ENCODE peak calls at places on chromosomes 4 and X, in ten cellular contexts. I is OCI-LY7; U is AG04449; Z is tibial artery; Q is AG10803; R is CD8-positive, alpha-beta T cell; W is Peyer's patch; F is body of pancreas; Y is sigmoid colon; V is astrocyte of the spinal cord. L is an unnamed sample.

GRCh38 chr4:5563856-5564255 is 144.5 kb downstream of the EVC2 start:
- DNase-seq in R (no peak), V (no peak), F (no peak), U (no peak), W (no peak), Q (no peak), Z (no peak), Y (no peak), I (no peak), L (no peak)

GRCh38 chr4:42436950-42437349 is 39.7 kb downstream of the SHISA3 start:
- DNase-seq in Z (no peak), V (no peak), I (no peak), W (no peak), R (no peak), Y (no peak), F (no peak), Q (no peak), U (no peak), L (no peak)

GRCh38 chrX:38282044-38282443 is 45.3 kb downstream of the RPGR start:
- DNase-seq in Q (peak), Y (no peak), U (no peak), Z (no peak), I (peak), W (no peak), F (no peak), V (no peak), R (no peak), L (no peak)

GRCh38 chrX:30992381-30992904 is 79.4 kb downstream of the FTHL17 start:
- DNase-seq in Z (no peak), Y (no peak), V (peak), R (no peak), W (no peak), I (no peak), F (no peak), U (no peak), Q (no peak), L (peak)

GRCh38 chr4:26804451-26804850 is 56.2 kb upstream of the STIM2 start:
- DNase-seq in V (no peak), U (no peak), F (no peak), R (no peak), Y (no peak), W (no peak), I (no peak), Q (no peak), Z (no peak), L (no peak)

GRCh38 chr4:83662204-83662603 is 126.3 kb downstream of the GPAT3 start:
- DNase-seq in Y (no peak), R (no peak), I (no peak), V (no peak), U (no peak), Z (no peak), Q (no peak), W (no peak), F (no peak), L (no peak)

GRCh38 chr4:108081251-108081650 is 87.5 kb downstream of the LEF1 start:
- DNase-seq in R (no peak), W (no peak), U (no peak), I (no peak), Y (no peak), Z (no peak), V (no peak), F (no peak), Q (no peak), L (no peak)

GRCh38 chrX:34401411-34401810 is 255.7 kb downstream of the TMEM47 start:
- DNase-seq in Z (no peak), F (no peak), Y (no peak), V (peak), I (no peak), R (no peak), Q (no peak), W (no peak), U (no peak), L (no peak)

GRCh38 chr4:40186665-40187014 is 10.2 kb upstream of the RHOH start:
- DNase-seq in W (no peak), Q (no peak), U (no peak), F (no peak), V (no peak), Z (no peak), I (no peak), R (no peak), Y (no peak), L (no peak)

GRCh38 chr4:89534356-89534755 is 226.8 kb upstream of the GPRIN3 start:
- DNase-seq in F (no peak), V (no peak), Z (no peak), Q (no peak), W (no peak), R (no peak), I (no peak), Y (no peak), U (no peak), L (no peak)

GRCh38 chr4:13783800-13784411 is 156.4 kb upstream of the BOD1L1 start:
- DNase-seq in Q (no peak), Y (no peak), I (no peak), R (no peak), V (peak), F (no peak), U (no peak), W (no peak), Z (no peak), L (no peak)

GRCh38 chr4:185005209-185005819 is 13.0 kb upstream of the HELT start:
- DNase-seq in W (peak), I (peak), Y (peak), Q (peak), F (peak), V (peak), U (no peak), Z (peak), R (peak), L (peak)

GRCh38 chrX:71315917-71316316 is 14.4 kb downstream of the ITGB1BP2 start:
- DNase-seq in W (no peak), Y (no peak), V (peak), Z (no peak), I (no peak), Q (peak), U (peak), R (no peak), F (no peak), L (peak)

GRCh38 chr4:152605031-152605430 is 69.1 kb upstream of the FBXW7 start:
- DNase-seq in F (no peak), Z (no peak), W (no peak), U (no peak), V (no peak), I (no peak), Q (no peak), R (no peak), Y (no peak), L (no peak)

DNA sequence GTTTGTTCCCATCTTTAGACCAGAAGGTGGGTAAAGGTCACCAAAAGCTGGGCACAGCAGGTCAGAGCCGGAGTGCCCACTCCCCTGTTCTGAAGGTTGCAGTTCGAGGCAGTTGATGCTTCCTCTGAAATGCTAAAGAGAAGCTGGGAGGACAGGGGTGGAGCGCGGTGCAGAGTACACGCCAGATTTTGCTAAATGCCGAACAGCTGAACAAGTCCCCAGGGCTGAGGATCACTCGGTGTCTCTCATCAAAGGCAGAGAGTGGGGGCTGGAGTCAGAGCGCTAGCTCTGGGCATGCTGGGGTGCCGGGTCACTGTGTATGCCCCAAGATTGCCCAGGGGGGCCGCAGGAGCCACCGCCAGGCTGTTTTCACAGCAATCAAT is 197.0 kb downstream of the BCOR start:
- DNase-seq in Z (no peak), W (no peak), Y (no peak), I (no peak), U (no peak), V (no peak), F (no peak), Q (peak), R (no peak), L (peak)
- H3K4me3 ChIP-seq in Z (no peak), W (no peak), Y (no peak), I (no peak), U (no peak), V (no peak), F (no peak), Q (peak), R (no peak), L (no peak)

DNA sequence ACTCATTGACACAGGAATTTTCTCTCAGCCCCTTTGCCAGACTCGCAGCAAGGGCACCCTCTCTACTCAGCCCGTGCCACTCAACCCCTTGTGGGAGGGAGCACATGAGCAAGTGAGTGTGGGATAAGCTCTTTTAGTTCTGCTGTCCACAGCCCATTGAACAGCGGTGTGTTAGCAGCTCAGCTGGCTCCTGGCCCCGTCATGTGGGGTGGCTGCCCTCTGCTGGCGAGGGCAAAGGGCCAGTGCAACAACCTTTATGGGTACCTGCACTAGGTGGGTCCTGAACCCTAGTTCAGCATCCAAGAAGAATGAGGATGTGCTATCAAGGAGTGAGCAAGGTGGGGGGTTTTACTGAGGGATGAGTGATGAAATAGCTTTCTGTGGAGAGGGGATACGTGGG is 85.0 kb upstream of the ZNF81 start:
- DNase-seq in R (no peak), U (no peak), F (peak), Y (no peak), Z (no peak), I (peak), Q (peak), V (no peak), W (peak), L (peak)
- TF ChIP-seq CTCF in R (no peak), U (peak), F (peak), Y (peak), Z (no peak), I (peak), Q (peak), V (no peak), W (no peak), L (peak)

GRCh38 chr4:138092060-138092459 is 150.1 kb downstream of the SLC7A11 start:
- DNase-seq in Y (no peak), V (no peak), Q (no peak), R (no peak), W (no peak), U (no peak), Z (no peak), F (no peak), I (no peak), L (no peak)

GRCh38 chr4:138088449-138089208 is 153.5 kb downstream of the SLC7A11 start:
- DNase-seq in I (no peak), V (no peak), Q (no peak), R (no peak), Y (no peak), F (no peak), W (no peak), Z (no peak), U (no peak), L (no peak)

GRCh38 chr4:138090145-138090917 is 151.8 kb downstream of the SLC7A11 start:
- DNase-seq in Y (peak), W (peak), R (no peak), F (peak), U (no peak), Q (peak), V (peak), Z (no peak), I (peak), L (peak)

GRCh38 chr4:138087181-138087714 is 154.9 kb downstream of the SLC7A11 start:
- DNase-seq in R (no peak), Y (no peak), F (no peak), Q (no peak), Z (no peak), W (no peak), I (no peak), U (no peak), V (no peak), L (no peak)

DNA sequence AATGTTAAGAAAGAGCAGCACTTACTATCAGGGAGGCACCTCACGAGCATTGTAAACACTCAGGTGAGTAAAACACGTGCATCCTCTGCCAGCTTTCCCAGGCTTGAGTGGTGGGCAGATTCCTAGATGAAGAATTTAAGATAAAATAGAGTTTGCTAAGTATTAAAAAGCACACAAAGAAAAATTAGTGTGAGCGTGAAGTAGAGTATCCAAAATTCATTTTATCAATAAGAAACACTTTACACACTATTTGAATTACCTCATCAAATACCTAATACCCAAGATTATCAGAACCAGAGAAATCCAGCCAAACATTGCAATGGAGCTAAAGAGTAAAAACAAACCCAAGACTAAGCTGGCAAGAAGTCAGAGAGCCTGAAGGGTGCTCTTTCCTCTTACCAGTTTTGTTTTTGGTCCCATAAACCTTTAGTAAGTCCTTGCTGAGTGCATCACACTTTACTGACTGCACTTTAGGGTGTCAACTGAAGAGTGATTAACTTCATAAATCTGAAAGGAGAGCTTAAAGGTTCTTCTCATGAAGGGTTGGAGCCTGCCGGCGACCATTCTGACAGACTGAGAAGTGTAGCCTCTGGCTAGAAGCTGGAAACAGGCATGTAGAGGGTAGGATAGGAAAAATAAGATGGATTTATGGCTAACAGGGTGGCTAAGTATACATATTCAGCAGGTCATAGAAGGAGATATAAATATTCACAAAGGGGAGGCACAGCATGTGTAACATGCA is 151.1 kb downstream of the SLC7A11 start:
- DNase-seq in U (no peak), Z (no peak), Y (no peak), I (no peak), F (no peak), W (no peak), V (no peak), R (no peak), Q (no peak), L (no peak)
- H3K4me3 ChIP-seq in U (no peak), Z (no peak), Y (no peak), I (no peak), F (no peak), W (no peak), V (no peak), R (no peak), Q (no peak), L (no peak)

DNA sequence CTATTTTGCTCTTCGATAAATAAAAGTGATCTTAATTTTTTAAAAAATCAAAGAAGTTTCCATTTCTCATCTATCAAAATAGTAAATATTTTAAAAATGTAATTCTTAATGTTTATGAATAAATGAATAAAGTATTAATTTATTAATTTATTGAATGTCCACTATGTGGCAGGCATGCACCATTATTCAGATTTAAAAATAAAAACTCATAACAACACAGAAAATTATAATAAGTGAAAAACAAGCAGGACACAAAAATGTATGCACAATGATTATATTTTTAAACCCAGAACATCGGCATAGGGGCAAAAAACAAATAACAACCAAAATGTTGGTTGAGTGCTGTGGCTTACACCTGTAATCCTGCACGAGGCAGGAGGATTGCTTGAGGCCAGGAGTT is 5.3 kb upstream of the PYURF start:
- DNase-seq in Q (peak), W (no peak), I (no peak), U (no peak), Y (no peak), F (no peak), V (no peak), R (no peak), Z (no peak), L (no peak)
- TF ChIP-seq CTCF in Q (peak), W (no peak), I (peak), U (no peak), Y (no peak), F (no peak), V (no peak), R (no peak), Z (no peak), L (no peak)

GRCh38 chr4:181820518-181820917 is 422.7 kb upstream of the TENM3 start:
- DNase-seq in V (peak), Z (no peak), I (no peak), W (no peak), Y (no peak), R (no peak), F (no peak), Q (no peak), U (no peak), L (no peak)

GRCh38 chr4:181823183-181823582 is 420.0 kb upstream of the TENM3 start:
- DNase-seq in F (no peak), U (no peak), W (no peak), Z (no peak), V (no peak), Q (no peak), Y (no peak), R (no peak), I (no peak), L (no peak)

GRCh38 chr4:181821039-181822004 is 421.9 kb upstream of the TENM3 start:
- DNase-seq in R (no peak), I (no peak), W (no peak), Q (peak), Y (no peak), V (peak), U (no peak), Z (no peak), F (no peak), L (peak)

GRCh38 chr4:181822005-181822375 is 421.2 kb upstream of the TENM3 start:
- DNase-seq in I (no peak), Z (no peak), Q (no peak), U (no peak), W (no peak), Y (no peak), V (peak), F (peak), R (no peak), L (no peak)

DNA sequence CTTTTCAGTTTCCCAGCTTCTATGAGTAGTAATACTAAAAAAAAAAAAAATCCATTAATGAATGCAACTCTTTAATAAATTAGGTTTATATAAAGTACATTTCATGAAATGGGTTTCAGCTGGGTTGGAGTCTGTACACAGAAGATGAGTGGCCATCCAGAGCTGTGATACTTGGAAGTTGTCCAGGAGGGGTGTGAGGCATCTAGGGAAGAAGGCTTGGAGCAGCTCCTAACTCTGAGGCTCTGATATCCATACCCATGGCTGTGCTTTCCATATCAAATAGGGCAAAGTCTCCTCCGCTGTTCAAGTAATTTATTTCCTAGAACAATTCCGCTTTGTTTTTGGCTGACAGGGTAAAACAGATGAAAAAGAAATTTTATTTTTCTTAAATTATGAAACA is 423.3 kb upstream of the TENM3 start:
- DNase-seq in I (no peak), Q (peak), Y (no peak), R (no peak), V (peak), Z (no peak), F (no peak), U (no peak), W (no peak), L (no peak)
- H3K4me3 ChIP-seq in I (no peak), Q (no peak), Y (no peak), R (no peak), V (no peak), Z (no peak), F (no peak), U (no peak), W (no peak), L (no peak)

DNA sequence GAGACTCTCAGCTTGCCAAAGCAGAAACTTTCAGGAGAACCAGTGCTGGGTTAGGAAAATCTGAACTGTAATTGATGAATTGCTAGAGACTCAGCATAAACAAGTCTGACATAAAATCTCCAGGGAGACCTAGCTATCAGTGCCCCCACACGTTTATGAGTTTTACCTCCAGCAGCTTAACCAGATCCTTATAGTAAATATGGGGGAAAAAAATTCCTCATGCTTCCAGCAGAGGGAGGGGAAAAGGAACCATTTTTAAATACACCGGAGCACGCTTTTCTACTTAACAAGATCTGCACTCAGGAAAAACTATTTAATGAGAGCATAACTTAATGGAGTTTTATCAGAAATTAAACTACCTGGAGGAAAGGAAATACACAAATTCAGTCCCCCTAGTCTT is 1040.7 kb upstream of the INTU start:
- DNase-seq in F (no peak), I (no peak), Q (no peak), W (no peak), Y (no peak), U (no peak), R (no peak), Z (no peak), V (peak), L (peak)
- TF ChIP-seq CTCF in F (no peak), I (no peak), Q (peak), W (no peak), Y (no peak), U (peak), R (no peak), Z (no peak), V (peak), L (peak)

DNA sequence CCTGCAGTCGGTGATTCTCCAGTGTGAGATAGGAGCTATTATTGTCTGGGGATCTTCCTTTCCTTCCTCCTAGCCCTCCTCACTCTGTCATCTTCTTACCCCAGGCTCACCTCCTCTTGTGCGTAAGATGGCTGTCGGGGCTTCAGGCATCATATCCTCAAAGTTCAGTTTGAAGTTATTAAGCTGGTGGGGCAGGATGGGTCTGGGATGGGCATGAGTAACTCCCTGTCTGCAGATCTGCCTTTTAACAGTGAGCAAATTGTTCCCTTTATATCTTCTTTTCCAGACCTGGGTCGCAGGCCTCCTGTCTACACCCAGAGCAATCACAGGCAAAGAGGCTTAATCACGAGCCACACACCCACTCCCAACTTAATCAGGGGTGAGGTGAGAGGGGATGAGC is 900 bp upstream of the MTMR1 start:
- DNase-seq in U (no peak), V (no peak), R (no peak), F (no peak), W (no peak), Z (no peak), I (peak), Q (no peak), Y (no peak), L (no peak)
- H3K4me3 ChIP-seq in U (peak), V (peak), R (peak), F (no peak), W (no peak), Z (peak), I (peak), Q (no peak), Y (no peak), L (peak)